ENCODE peak calls at places on chromosomes 6 and 20, in eight cellular contexts. Y is heart right ventricle, C is A549, R is cardiac muscle cell, W is BJ, M is choroid plexus epithelial cell, I is kidney, D is OCI-LY7. N is an unnamed sample.

GRCh38 chr6:37314803-37315515 is 38.8 kb upstream of the RNF8 start:
- DNase-seq in Y (peak), C (peak), R (peak), W (no peak), M (peak), I (no peak), D (peak), N (no peak)

GRCh38 chr6:157021267-157022021 is 244.3 kb downstream of the ARID1B start:
- DNase-seq in Y (peak), C (peak), R (peak), W (peak), M (peak), I (peak), D (peak), N (no peak)

GRCh38 chr6:23983691-23984090 is 142.3 kb upstream of the NRSN1 start:
- DNase-seq in Y (no peak), C (no peak), R (no peak), W (no peak), M (no peak), I (no peak), D (no peak), N (no peak)

GRCh38 chr6:106801256-106801655 is 171.9 kb downstream of the QRSL1 start:
- DNase-seq in Y (no peak), C (no peak), R (no peak), W (no peak), M (no peak), I (no peak), D (no peak), N (no peak)

GRCh38 chr6:80520195-80520594 is 413.7 kb downstream of the BCKDHB start:
- DNase-seq in Y (no peak), C (no peak), R (no peak), W (peak), M (peak), I (no peak), D (no peak), N (no peak)

GRCh38 chr20:11140359-11140758 is 466.6 kb upstream of the JAG1 start:
- DNase-seq in Y (no peak), C (peak), R (no peak), W (no peak), M (peak), I (no peak), D (no peak), N (no peak)

GRCh38 chr6:137873273-137873762 is 6.3 kb downstream of the TNFAIP3 start:
- DNase-seq in Y (peak), C (peak), R (no peak), W (peak), M (peak), I (no peak), D (no peak), N (peak)

GRCh38 chr6:119446623-119447008 is 97.1 kb upstream of the MAN1A1 start:
- DNase-seq in Y (peak), C (no peak), R (no peak), W (no peak), M (peak), I (no peak), D (no peak), N (peak)

GRCh38 chr6:44052419-44053011 is 74.7 kb downstream of the MRPL14 start:
- DNase-seq in Y (no peak), C (peak), R (no peak), W (no peak), M (peak), I (peak), D (no peak), N (no peak)

GRCh38 chr6:134063121-134063965 is 10.9 kb upstream of the SLC2A12 start:
- DNase-seq in Y (no peak), C (no peak), R (peak), W (no peak), M (peak), I (no peak), D (no peak), N (no peak)

GRCh38 chr6:134061440-134061839 is 9.0 kb upstream of the SLC2A12 start:
- DNase-seq in Y (no peak), C (no peak), R (no peak), W (no peak), M (no peak), I (no peak), D (no peak), N (no peak)

GRCh38 chr6:134063966-134064445 is 11.6 kb upstream of the SLC2A12 start:
- DNase-seq in Y (peak), C (peak), R (peak), W (no peak), M (peak), I (no peak), D (peak), N (peak)

GRCh38 chr6:134064461-134064860 is 12.0 kb upstream of the SLC2A12 start:
- DNase-seq in Y (no peak), C (no peak), R (no peak), W (no peak), M (no peak), I (no peak), D (no peak), N (no peak)

DNA sequence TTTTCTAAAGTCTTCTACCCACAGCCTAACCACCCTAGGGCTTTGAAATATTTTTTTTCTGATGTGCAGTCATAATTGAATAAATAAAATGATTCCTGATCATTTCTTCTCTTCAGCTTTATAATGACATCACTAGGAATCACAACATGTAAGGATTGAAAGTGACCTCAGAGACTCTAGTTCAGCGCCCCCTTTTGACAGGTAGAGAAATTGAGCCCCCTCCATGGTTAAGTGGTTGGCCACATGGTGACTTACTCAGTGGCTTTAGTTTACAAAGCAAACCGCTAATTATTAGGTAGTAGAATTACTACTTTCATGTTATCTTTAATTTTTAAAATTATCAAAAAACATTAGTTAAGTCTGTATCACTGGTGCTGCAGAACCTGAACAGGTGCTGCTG is 13.3 kb upstream of the SLC2A12 start:
- DNase-seq in Y (no peak), C (peak), R (peak), W (no peak), M (peak), I (no peak), D (peak), N (no peak)
- TF ChIP-seq CTCF in Y (no peak), C (peak), R (peak), W (peak), M (peak), I (peak), D (peak), N (peak)

DNA sequence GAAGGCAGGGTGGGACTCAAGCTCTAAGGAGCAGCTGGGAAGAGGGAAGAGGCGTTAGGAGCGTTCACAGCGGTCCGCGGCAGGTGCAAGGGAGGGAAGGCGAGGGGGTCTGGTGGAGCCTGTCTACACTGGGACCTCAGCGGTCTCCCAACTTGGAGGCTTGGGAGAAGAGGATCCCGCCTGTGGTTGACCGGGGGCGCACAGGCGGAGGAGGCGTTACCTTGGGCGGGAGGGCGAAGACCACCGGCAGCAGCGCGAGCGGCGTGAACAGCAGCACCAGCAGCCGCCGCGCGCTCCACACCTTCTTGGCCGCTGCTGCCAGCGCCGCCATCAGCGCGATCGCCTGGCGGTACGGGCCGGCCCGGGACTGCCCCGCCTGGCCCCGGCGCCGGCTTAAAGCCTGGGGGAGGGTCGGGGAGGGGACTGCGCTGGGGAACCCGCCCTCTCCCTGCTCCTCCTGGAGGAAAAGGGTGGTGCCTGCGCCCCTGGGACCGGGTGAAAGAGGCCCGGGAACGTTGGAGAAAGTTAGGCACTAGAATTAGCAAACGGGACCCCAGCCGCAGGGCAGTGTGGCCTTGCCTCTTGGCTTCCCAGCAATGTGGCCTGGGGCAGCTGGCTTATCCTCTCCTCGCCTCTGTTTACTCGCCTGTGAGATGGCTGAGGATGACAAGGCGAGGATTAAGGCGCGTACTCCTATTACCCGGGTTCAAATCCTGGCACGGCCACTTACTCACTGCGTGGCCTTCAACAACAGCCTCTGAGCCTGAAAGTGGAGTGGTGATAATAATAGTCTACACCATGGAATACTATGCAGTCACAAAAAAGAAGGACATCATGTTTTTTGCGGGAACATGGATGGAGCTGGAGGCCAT is at the start of gene SLC13A3:
- DNase-seq in Y (no peak), C (no peak), R (peak), W (no peak), M (no peak), I (no peak), D (no peak), N (no peak)
- H3K4me3 ChIP-seq in Y (peak), C (no peak), R (peak), W (no peak), M (peak), I (peak), D (no peak), N (no peak)

GRCh38 chr20:61161649-61162210 is 90.3 kb upstream of the CDH4 start:
- DNase-seq in Y (no peak), C (no peak), R (no peak), W (no peak), M (no peak), I (no peak), D (no peak), N (no peak)
- TF ChIP-seq CTCF in Y (no peak), C (peak), R (no peak), W (no peak), M (no peak), I (no peak), D (no peak), N (peak)

DNA sequence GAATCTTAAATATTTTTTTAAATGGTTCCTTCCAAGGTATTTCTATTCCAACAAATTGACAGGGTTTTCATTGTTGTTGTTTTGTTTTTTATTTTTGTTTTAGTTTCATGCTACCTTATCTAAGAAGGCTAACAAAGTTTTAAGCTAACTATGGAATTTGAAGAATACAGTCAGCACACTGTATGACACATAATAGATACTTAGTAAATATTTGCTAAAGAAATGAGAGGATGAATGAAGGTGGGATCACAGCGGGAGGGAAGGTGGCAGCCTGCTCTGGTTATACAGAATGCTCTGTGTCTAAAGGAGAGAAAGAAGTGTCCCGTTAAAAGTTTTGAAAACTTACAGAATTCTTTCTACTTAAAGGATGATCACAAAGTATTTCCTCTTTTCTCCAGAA is 43.7 kb upstream of the DST start:
- DNase-seq in Y (no peak), C (no peak), R (no peak), W (no peak), M (no peak), I (no peak), D (no peak), N (no peak)
- H3K4me3 ChIP-seq in Y (no peak), C (no peak), R (no peak), W (no peak), M (no peak), I (no peak), D (no peak), N (no peak)

GRCh38 chr6:109442393-109442924 is 1.9 kb downstream of the SMPD2 start:
- DNase-seq in Y (no peak), C (no peak), R (no peak), W (no peak), M (no peak), I (no peak), D (no peak), N (no peak)

GRCh38 chr6:109440325-109441068 is at the start of the genes PPIL6 and SMPD2:
- DNase-seq in Y (peak), C (peak), R (peak), W (peak), M (peak), I (peak), D (peak), N (peak)

GRCh38 chr6:109445382-109445781 is 4.9 kb downstream of the SMPD2 start:
- DNase-seq in Y (no peak), C (no peak), R (no peak), W (no peak), M (no peak), I (no peak), D (no peak), N (no peak)

GRCh38 chr6:109443425-109443950 is 3.0 kb downstream of the SMPD2 start:
- DNase-seq in Y (no peak), C (no peak), R (no peak), W (no peak), M (no peak), I (no peak), D (no peak), N (no peak)

DNA sequence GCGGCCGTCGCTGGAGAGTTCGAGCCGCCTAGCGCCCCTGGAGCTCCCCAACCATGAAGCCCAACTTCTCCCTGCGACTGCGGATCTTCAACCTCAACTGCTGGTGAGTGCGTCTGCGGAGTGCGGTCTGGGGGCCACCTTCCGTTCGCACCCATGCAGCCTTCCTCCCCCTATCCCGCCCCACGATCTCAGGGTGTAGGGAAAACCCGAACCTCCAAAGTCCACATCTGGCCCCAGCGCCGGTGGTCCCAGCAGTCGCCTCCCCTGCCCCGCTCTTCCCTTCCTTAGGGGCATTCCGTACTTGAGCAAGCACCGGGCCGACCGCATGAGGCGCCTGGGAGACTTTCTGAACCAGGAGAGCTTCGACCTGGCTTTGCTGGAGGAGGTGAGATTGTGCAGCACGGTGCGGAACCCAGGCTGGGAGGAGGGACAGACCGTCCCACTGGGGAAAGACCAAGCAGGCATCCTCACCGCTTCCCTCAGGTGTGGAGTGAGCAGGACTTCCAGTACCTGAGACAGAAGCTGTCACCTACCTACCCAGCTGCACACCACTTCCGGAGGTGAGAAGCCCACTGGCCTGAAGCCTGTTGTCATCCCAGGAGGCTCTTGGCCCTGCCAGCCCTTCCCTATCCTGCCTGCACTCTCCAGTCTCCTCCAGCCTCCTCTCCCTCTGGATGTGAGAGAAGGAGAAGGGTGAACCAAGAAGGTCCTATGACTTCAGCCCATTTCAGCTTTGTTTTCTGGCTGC is 719 bp downstream of the SMPD2 start:
- DNase-seq in Y (peak), C (peak), R (peak), W (no peak), M (peak), I (peak), D (peak), N (no peak)
- TF ChIP-seq CTCF in Y (no peak), C (no peak), R (no peak), W (peak), M (peak), I (no peak), D (peak), N (peak)

GRCh38 chr20:22619272-22619671 is 34.9 kb upstream of the FOXA2 start:
- DNase-seq in Y (no peak), C (peak), R (no peak), W (no peak), M (no peak), I (no peak), D (no peak), N (no peak)

GRCh38 chr20:22623211-22623610 is 38.8 kb upstream of the FOXA2 start:
- DNase-seq in Y (no peak), C (peak), R (no peak), W (no peak), M (peak), I (no peak), D (no peak), N (no peak)

GRCh38 chr20:22617160-22617559 is 32.8 kb upstream of the FOXA2 start:
- DNase-seq in Y (no peak), C (peak), R (peak), W (no peak), M (no peak), I (no peak), D (no peak), N (no peak)

GRCh38 chr20:22619806-22620205 is 35.4 kb upstream of the FOXA2 start:
- DNase-seq in Y (no peak), C (no peak), R (no peak), W (no peak), M (no peak), I (no peak), D (no peak), N (no peak)

DNA sequence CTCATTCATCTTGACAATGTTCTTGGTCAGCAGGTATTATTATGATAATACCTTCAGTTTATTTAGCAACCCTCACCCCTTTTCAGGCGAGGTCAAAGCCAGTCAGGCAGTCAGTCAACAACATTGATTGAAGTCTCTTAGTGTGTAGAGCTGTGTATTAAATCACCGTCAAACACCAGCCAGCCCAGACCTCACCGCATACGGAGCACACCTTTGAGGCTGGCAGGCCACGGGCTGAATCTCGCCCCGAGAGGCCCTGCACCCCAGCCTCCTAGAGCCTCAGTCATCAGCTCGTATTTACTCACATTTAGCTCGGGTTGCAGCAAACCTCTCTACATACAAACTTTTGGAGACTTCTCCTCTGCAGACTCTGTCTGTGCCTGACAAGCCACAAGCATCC is 36.0 kb upstream of the FOXA2 start:
- DNase-seq in Y (no peak), C (no peak), R (no peak), W (no peak), M (no peak), I (no peak), D (no peak), N (no peak)
- H3K4me3 ChIP-seq in Y (no peak), C (no peak), R (no peak), W (no peak), M (no peak), I (no peak), D (no peak), N (no peak)

GRCh38 chr6:11196511-11197174 is 35.8 kb downstream of the NEDD9 start:
- DNase-seq in Y (no peak), C (no peak), R (no peak), W (peak), M (peak), I (no peak), D (no peak), N (no peak)
- TF ChIP-seq CTCF in Y (no peak), C (no peak), R (no peak), W (no peak), M (no peak), I (no peak), D (no peak), N (no peak)

GRCh38 chr20:33554914-33555420 is 65.1 kb downstream of the CBFA2T2 start:
- DNase-seq in Y (peak), C (peak), R (peak), W (peak), M (peak), I (no peak), D (peak), N (peak)
- H3K4me3 ChIP-seq in Y (no peak), C (no peak), R (no peak), W (no peak), M (no peak), I (no peak), D (peak), N (no peak)

GRCh38 chr6:159168536-159169192 is 536 bp upstream of the FNDC1 start:
- DNase-seq in Y (peak), C (peak), R (peak), W (no peak), M (no peak), I (peak), D (no peak), N (no peak)
- TF ChIP-seq CTCF in Y (no peak), C (no peak), R (peak), W (peak), M (peak), I (no peak), D (no peak), N (no peak)

DNA sequence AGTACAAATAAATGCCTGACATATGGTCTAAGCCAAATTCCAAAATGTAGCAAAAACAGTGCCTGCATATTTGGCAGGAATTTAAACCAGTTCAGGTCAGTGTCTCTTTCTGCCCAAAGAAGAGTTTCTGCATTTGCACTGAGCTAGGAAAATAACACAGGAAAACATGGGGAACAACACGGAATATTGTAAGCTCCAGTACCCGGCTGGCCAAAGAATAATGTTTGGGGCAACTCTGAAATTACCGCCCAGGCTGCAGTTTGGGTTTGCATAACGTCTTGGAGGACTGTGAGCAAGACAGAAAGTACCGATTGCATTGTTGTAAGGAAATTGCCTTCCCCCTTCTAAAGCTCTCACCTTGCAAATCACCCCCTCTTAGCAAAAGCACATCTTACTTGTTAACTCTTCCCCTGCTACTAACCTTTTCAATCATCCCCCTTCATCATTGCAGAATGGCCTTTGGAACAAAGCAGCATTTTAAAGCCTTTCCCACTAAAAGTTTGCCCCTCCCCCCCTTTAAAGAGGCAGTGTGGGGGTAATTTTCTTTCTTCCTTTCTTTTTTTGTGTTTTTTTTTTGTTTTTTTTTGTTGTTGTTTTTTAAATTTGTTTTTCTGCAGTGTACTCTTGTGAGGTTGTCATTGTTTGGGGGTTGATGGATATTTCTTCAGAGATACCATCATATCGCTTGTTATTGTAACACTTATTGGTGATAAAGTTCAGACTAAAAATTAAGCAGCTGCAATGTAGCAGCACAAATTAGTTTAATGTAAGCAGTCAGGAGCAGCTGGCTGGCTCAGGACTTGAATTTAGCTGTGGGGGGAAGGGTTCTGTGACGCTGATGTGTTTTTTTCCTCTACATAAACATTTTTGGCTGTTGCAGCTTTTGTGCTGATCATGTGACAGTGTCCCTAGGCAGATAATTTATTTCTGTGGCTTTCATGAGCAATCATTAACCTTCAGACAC is 100.0 kb upstream of the CITED2 start:
- DNase-seq in Y (peak), C (no peak), R (no peak), W (no peak), M (peak), I (no peak), D (no peak), N (no peak)
- H3K4me3 ChIP-seq in Y (peak), C (no peak), R (no peak), W (no peak), M (peak), I (peak), D (no peak), N (no peak)